ENCODE peak calls at places on chromosomes 1 and 21, in six cellular contexts. P is GM23248, B is fibroblast of lung, X is K562, E is IMR-90, S is neural progenitor cell. K is an unnamed sample.

GRCh38 chr1:69915347-69915746 is 290.0 kb downstream of the LRRC40 start:
- DNase-seq in E (peak; percentile 19), B (peak; percentile 67), S (no peak), P (peak; percentile 48), X (no peak), K (no peak)

GRCh38 chr1:30790850-30791778 is 33.5 kb upstream of the LAPTM5 start:
- DNase-seq in X (no peak), S (no peak), P (no peak), B (no peak), E (no peak), K (no peak)

GRCh38 chr1:180781718-180782117 is 131.0 kb upstream of the KIAA1614 start:
- DNase-seq in X (no peak), E (no peak), P (no peak), S (no peak), B (no peak), K (no peak)

GRCh38 chr1:199122532-199123311 is 483.9 kb downstream of the PTPRC start:
- DNase-seq in P (peak; percentile 82), X (no peak), E (peak; percentile 74), B (peak; percentile 26), S (no peak), K (no peak)

GRCh38 chr1:6106321-6106731 is 60.6 kb downstream of the KCNAB2 start:
- DNase-seq in P (no peak), S (no peak), X (no peak), E (no peak), B (no peak), K (no peak)

GRCh38 chr1:41617336-41617735 is 132.9 kb upstream of the EDN2 start:
- DNase-seq in P (no peak), S (no peak), B (no peak), X (no peak), E (no peak), K (no peak)

GRCh38 chr1:156656779-156657160 is 14.9 kb downstream of the BCAN start:
- DNase-seq in P (peak; percentile 46), S (peak; percentile 36), B (peak; percentile 51), E (no peak), X (no peak), K (peak; percentile 78)

GRCh38 chr1:94865369-94865768 is 45.2 kb downstream of the SLC44A3 start:
- DNase-seq in P (peak; percentile 84), X (no peak), B (peak; percentile 72), S (no peak), E (peak; percentile 65), K (no peak)

GRCh38 chr1:6500446-6501406 is 9.3 kb upstream of the PLEKHG5 start:
- DNase-seq in X (no peak), S (no peak), B (no peak), P (no peak), E (no peak), K (no peak)

GRCh38 chr1:2877391-2877790 is 75.9 kb upstream of the TTC34 start:
- DNase-seq in S (no peak), E (no peak), B (no peak), X (no peak), P (no peak), K (no peak)

GRCh38 chr1:22625262-22625925 is 11.0 kb upstream of the C1QA start:
- DNase-seq in S (peak; percentile 76), B (peak; percentile 4), E (no peak), X (no peak), P (peak; percentile 35), K (peak; percentile 63)

GRCh38 chr21:46667735-46668380 is 32.4 kb downstream of the PRMT2 start:
- DNase-seq in P (peak; percentile 57), E (peak; percentile 17), X (no peak), S (peak; percentile 79), B (peak; percentile 39), K (peak; percentile 69)

GRCh38 chr1:153945131-153945794 is 1.3 kb downstream of the DENND4B start:
- DNase-seq in P (peak; percentile 55), S (peak; percentile 36), B (peak; percentile 51), X (peak; percentile 73), E (peak; percentile 46), K (peak; percentile 37)

GRCh38 chr21:36132691-36133090 is 2.2 kb upstream of the CBR3 start:
- DNase-seq in B (no peak), X (no peak), P (no peak), S (no peak), E (no peak), K (no peak)

GRCh38 chr1:78543941-78544630 is 53.3 kb downstream of the PTGFR start:
- DNase-seq in S (no peak), X (no peak), B (no peak), E (no peak), P (peak; percentile 44), K (no peak)

GRCh38 chr1:2784854-2785630 is 16.5 kb downstream of the TTC34 start:
- DNase-seq in P (no peak), X (no peak), S (no peak), B (no peak), E (no peak), K (no peak)

GRCh38 chr1:167223144-167224103 is 2.7 kb downstream of the POU2F1 start:
- DNase-seq in B (peak; percentile 36), X (peak; percentile 78), S (no peak), P (peak; percentile 48), E (peak; percentile 21), K (no peak)

GRCh38 chr1:56438901-56439551 is 140.3 kb downstream of the PLPP3 start:
- DNase-seq in E (no peak), P (no peak), X (no peak), B (no peak), S (no peak), K (no peak)

DNA sequence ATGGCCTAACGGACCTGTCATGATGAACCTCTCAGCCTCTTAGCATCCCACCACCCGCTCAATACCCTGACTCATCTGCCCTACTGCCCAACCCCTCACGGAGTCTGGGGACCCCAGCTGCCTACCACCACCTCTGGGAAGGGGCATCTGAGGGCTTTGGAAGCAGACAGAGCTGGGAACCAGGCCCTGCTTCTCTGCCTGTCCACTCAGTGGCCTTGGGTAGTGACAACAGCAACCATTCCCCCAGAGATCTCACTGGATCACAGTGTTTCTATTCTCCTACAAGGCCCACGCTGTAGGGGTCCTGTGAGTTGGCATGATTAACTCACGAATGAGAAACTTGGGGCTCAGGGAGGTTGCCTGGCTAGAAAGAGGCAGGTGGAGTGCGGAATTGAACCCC is 32.5 kb upstream of the DMBX1 start:
- DNase-seq in X (no peak), P (no peak), E (no peak), S (no peak), B (no peak), K (no peak)
- H3K36me3 ChIP-seq in X (no peaks in the 10 kb centered on the region), P (no peaks in the 10 kb centered on the region), E (no peaks in the 10 kb centered on the region), S (no peaks in the 10 kb centered on the region), B (no peaks in the 10 kb centered on the region), K (no peaks in the 10 kb centered on the region)

DNA sequence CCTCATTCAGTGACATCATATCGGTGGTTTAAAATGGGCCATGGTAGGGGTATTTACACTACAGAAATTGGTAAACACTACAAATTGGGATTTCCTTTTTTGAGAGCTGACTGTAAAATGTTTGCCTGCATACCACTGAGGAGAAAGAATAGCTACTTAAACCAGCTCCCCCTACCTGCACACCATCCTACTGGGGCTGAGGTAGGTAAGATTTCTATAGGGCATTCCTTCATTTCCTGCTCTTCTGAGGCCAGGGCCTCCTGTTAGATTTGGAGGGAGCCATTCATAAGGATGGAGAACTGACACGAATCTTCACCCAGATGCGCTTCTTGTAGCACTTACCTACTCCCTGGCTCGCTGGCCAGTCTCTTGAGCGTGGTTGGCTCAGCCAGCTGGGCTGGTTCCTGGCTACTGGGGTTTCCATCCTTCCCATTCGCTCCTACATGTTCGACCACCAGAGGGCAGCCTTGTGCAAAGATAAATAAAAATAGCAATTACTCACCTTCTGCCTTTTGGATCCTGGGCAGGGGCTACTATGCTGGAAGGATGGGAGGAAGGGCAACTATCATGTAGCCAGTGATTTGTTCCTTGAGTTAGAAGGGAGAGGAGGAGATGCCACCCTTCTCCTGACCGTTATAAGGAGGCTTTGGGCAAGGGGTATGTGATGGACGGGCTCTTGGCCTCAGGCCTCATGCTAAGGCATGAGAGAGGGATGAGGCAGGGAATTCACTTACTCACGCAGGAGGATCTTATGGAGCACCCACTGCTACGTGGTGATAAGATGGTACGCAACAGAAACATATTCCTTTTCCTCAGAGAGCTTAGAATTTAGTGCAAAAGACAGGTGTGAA is 10.7 kb downstream of the OPTC start:
- DNase-seq in X (peak; percentile 86), E (peak; percentile 80), S (peak; percentile 91), B (peak; percentile 80), P (peak; percentile 88), K (peak; percentile 95)
- H2AFZ ChIP-seq in X (no peak overlapping the region), E (peak overlapping the region; percentile 81), S (peak overlapping the region; percentile 20), B (no peak overlapping the region), P (peak overlapping the region; percentile 66), K (no peak overlapping the region)

GRCh38 chr1:13797397-13797796 is 97.4 kb downstream of the PRDM2 start:
- DNase-seq in X (no peak), S (no peak), E (no peak), B (no peak), P (no peak), K (no peak)

GRCh38 chr1:13794231-13795187 is 94.5 kb downstream of the PRDM2 start:
- DNase-seq in X (no peak), P (no peak), E (no peak), S (no peak), B (no peak), K (no peak)

GRCh38 chr1:13792429-13792828 is 92.4 kb downstream of the PRDM2 start:
- DNase-seq in P (peak; percentile 86), S (no peak), E (peak; percentile 66), B (no peak), X (no peak), K (no peak)

GRCh38 chr1:13790290-13791035 is 90.5 kb downstream of the PRDM2 start:
- DNase-seq in B (no peak), X (no peak), E (no peak), P (no peak), S (no peak), K (no peak)

GRCh38 chr1:13793088-13793730 is 93.2 kb downstream of the PRDM2 start:
- DNase-seq in B (no peak), E (no peak), X (no peak), S (no peak), P (no peak), K (no peak)
- H3K36me3 ChIP-seq in B (peaks cover 1% of the 10 kb centered on the region), E (peaks cover 17% of the 10 kb centered on the region), X (peaks cover 7% of the 10 kb centered on the region), S (no peaks in the 10 kb centered on the region), P (peaks cover 14% of the 10 kb centered on the region), K (no peaks in the 10 kb centered on the region)

GRCh38 chr1:215421772-215422171 is 145.3 kb upstream of the KCTD3 start:
- DNase-seq in E (no peak), P (peak; percentile 18), S (no peak), B (no peak), X (no peak), K (no peak)

GRCh38 chr1:215418876-215419442 is 148.1 kb upstream of the KCTD3 start:
- DNase-seq in X (no peak), S (no peak), E (no peak), B (no peak), P (no peak), K (peak; percentile 33)

GRCh38 chr1:215426101-215426500 is 141.0 kb upstream of the KCTD3 start:
- DNase-seq in E (no peak), B (no peak), P (no peak), X (no peak), S (no peak), K (no peak)

GRCh38 chr1:215425135-215425534 is 142.0 kb upstream of the KCTD3 start:
- DNase-seq in B (no peak), X (no peak), E (no peak), P (no peak), S (no peak), K (no peak)

DNA sequence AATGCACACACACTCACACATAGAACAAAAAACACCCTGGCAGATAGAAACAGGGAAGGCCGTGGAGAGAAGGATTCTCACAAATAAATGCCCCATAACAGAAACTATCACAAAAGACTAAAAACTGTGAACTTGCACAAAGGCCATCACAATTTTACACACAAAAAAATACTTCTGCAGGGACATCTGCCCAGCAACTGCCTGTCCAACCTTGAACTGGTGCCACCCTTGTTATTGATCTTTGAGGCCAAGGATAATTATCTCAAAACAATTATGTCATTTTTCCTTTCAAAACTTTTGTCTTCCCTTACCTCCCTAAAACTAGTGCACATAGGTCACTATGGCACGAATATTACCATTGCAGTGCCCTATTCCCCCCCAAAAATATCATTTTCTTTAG is 143.8 kb upstream of the KCTD3 start:
- DNase-seq in B (no peak), E (no peak), X (no peak), P (no peak), S (no peak), K (no peak)
- H2AFZ ChIP-seq in B (no peak overlapping the region), E (no peak overlapping the region), X (no peak overlapping the region), P (no peak overlapping the region), S (no peak overlapping the region), K (no peak overlapping the region)